ENCODE peak calls at places on chromosomes 13 and 19, in five cellular contexts. One of them, this sample, is unnamed.

GRCh38 chr19:28632357-28633076 is 580.4 kb downstream of the UQCRFS1 start:
- DNase-seq in heart left ventricle: no peak
- DNase-seq in adrenal gland: no peak
- DNase-seq in uterus: no peak
- DNase-seq in body of pancreas: no peak
- DNase-seq in this sample: no peak

GRCh38 chr19:33071887-33072286 is 7.2 kb upstream of the RHPN2 start:
- DNase-seq in heart left ventricle: no peak
- DNase-seq in adrenal gland: no peak
- DNase-seq in uterus: no peak
- DNase-seq in body of pancreas: no peak
- DNase-seq in this sample: no peak

GRCh38 chr13:97334690-97335089 is 99.3 kb upstream of the RAP2A start:
- DNase-seq in heart left ventricle: no peak
- DNase-seq in adrenal gland: no peak
- DNase-seq in uterus: no peak
- DNase-seq in body of pancreas: no peak
- DNase-seq in this sample: no peak

GRCh38 chr19:37313335-37313627 is 57.6 kb upstream of the ZNF527 start:
- DNase-seq in heart left ventricle: no peak
- DNase-seq in adrenal gland: no peak
- DNase-seq in uterus: no peak
- DNase-seq in body of pancreas: no peak
- DNase-seq in this sample: no peak

GRCh38 chr13:102289606-102290005 is 112.2 kb downstream of the FGF14 start:
- DNase-seq in heart left ventricle: no peak
- DNase-seq in adrenal gland: no peak
- DNase-seq in uterus: no peak
- DNase-seq in body of pancreas: no peak
- DNase-seq in this sample: no peak

GRCh38 chr13:107866007-107866665 is 349.2 kb downstream of the LIG4 start:
- DNase-seq in heart left ventricle: no peak
- DNase-seq in adrenal gland: peak; percentile 25
- DNase-seq in uterus: no peak
- DNase-seq in body of pancreas: peak; percentile 21
- DNase-seq in this sample: no peak

GRCh38 chr19:39409886-39410619 is 2.4 kb upstream of the PLEKHG2 start:
- DNase-seq in heart left ventricle: peak; percentile 93
- DNase-seq in adrenal gland: peak; percentile 66
- DNase-seq in uterus: peak; percentile 88
- DNase-seq in body of pancreas: peak; percentile 63
- DNase-seq in this sample: peak; percentile 73

GRCh38 chr13:78317030-78317429 is 286.3 kb downstream of the POU4F1 start:
- DNase-seq in heart left ventricle: no peak
- DNase-seq in adrenal gland: no peak
- DNase-seq in uterus: no peak
- DNase-seq in body of pancreas: no peak
- DNase-seq in this sample: no peak

GRCh38 chr19:11324079-11324661 is 15.3 kb downstream of the RAB3D start:
- DNase-seq in heart left ventricle: peak; percentile 83
- DNase-seq in adrenal gland: no peak
- DNase-seq in uterus: peak; percentile 81
- DNase-seq in body of pancreas: peak; percentile 56
- DNase-seq in this sample: no peak

DNA sequence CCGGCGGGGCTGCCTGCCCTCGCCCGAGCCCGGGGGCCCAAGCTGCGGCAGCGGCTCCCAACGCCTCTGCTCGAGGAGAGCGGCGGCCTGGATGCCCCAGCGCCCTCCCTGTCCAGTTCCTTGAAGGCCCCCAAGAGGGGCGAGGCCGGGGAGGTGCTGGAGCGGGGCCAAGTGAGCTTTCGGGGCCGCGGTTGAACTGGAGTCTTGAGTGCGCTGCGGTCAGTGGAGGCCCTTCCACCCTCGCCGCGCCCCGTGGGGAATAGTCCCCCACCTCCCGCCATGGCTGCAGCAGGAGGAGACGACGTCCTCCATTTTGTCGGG is 529 bp upstream of the ZMYM5 start:
- DNase-seq in heart left ventricle: peak; percentile 91
- DNase-seq in adrenal gland: peak; percentile 75
- DNase-seq in uterus: peak; percentile 77
- DNase-seq in body of pancreas: peak; percentile 68
- DNase-seq in this sample: peak; percentile 90
- TF ChIP-seq POLR2A in heart left ventricle: no peak
- TF ChIP-seq POLR2A in adrenal gland: no peak
- TF ChIP-seq POLR2A in uterus: no peak
- TF ChIP-seq POLR2A in body of pancreas: no peak
- TF ChIP-seq POLR2A in this sample: no peak

DNA sequence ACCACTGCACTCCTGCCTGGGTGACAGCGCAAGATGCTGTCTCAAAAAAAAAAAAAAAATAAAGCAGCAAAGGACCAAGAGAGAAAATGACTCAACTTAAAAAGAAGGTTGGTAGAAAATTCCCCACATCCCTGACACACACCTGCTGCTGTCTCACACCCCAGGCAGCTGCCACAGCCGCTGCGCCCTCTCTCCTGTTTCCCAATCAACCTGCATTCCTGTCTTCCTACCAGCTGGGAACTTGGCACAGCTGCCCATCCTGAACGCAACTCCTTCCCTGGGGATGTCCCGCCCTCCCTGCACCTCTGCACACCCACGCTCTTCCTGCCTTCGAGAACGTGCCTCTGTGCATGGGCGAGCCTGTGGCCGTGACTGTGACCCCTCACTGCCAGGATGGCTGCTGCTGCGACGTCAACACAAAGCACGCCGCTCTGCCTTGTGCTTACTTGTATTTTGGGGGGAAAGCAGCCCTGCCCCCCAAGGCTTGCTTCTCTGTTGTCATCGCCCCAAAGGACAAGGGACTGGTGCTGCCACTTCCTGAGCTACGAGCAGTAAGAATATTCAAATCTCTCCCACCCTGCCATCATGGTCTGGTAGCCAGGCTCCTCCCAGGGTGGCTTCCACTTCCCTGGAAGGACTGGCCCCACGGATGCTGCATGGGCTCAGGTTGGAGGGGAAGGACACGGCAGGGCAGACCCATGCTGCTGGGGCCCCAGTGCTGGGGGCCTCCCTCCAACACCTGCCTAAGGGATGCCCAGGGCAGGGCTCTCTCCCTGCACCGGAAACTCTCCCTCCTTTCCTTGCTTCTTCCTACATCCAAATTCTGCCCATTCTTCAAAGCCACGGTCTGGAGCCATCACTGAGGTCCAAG is 20.7 kb downstream of the SH3GL1 start:
- DNase-seq in heart left ventricle: no peak
- DNase-seq in adrenal gland: peak; percentile 30
- DNase-seq in uterus: no peak
- DNase-seq in body of pancreas: peak; percentile 90
- DNase-seq in this sample: no peak
- TF ChIP-seq POLR2A in heart left ventricle: no peak
- TF ChIP-seq POLR2A in adrenal gland: no peak
- TF ChIP-seq POLR2A in uterus: no peak
- TF ChIP-seq POLR2A in body of pancreas: no peak
- TF ChIP-seq POLR2A in this sample: no peak

DNA sequence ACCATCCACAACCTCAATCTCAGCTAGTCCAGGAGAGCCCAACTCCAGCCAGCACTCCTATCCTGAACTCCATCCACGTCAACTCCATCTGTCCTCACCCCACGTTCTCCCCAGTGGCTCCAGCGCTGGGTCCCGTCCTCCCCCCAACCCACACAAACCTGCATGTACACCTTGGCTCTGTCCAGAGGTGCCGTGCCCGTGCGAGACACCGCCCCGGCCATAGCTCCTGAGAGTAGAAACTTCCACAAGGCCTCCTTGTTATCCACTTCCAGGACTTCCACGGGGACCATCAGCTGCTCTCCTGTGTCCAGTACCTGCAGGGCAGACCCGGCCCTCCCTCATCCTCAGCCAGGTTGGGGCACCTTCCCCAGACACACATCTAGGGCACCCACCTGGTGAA is 1.7 kb downstream of the SLC25A41 start:
- DNase-seq in heart left ventricle: no peak
- DNase-seq in adrenal gland: no peak
- DNase-seq in uterus: no peak
- DNase-seq in body of pancreas: no peak
- DNase-seq in this sample: no peak
- TF ChIP-seq POLR2A in heart left ventricle: no peak
- TF ChIP-seq POLR2A in adrenal gland: no peak
- TF ChIP-seq POLR2A in uterus: no peak
- TF ChIP-seq POLR2A in body of pancreas: no peak
- TF ChIP-seq POLR2A in this sample: no peak

GRCh38 chr19:1822210-1822609 is 10.1 kb upstream of the ATP8B3 start:
- DNase-seq in heart left ventricle: peak; percentile 47
- DNase-seq in adrenal gland: no peak
- DNase-seq in uterus: no peak
- DNase-seq in body of pancreas: no peak
- DNase-seq in this sample: no peak
- TF ChIP-seq POLR2A in heart left ventricle: no peak
- TF ChIP-seq POLR2A in adrenal gland: peak; percentile 46
- TF ChIP-seq POLR2A in uterus: no peak
- TF ChIP-seq POLR2A in body of pancreas: no peak
- TF ChIP-seq POLR2A in this sample: no peak

DNA sequence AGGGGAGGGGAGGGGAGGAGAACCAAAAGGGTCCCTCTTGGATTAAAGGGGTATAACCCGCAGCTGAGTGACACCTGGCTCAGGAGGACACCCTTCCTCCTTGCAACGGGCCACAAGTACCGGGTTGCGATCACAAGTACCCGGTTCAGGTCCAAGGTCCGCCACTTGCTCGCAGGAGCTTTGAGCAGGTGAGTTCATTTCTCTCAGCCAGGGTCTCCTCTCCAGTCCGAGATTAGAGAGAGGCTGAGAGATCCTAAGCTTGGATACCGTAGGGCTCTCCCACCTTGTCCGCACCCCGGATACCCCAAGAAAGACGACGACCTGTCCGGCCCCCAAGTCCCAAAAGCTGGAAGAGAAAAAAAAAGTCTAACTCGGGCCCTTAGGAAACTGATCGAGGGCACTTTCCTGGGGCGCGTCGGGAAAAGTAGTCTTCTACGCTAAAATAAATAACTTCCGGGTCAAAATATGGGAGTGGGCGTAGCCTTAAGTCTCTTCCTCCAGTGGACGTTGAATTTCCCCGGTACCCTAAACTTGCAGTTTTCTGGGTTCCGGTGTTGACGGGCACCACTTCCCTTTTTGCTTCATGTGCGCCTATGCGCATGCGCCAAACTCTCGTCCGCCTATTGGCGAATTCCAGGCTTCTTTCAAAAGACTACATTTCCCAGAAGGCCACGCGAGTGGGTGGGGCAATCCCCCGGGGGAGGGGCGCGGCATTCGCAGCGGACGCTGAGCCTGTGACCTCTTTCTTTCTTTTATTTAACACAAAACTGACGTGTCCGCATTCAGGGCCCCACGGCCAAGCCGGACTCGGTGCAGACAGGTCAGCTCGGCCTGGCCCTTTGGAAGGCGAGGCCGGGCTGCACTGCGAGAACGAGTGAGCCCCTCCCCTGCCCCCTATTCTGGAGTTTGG is 4.4 kb downstream of the C19orf67 start:
- DNase-seq in heart left ventricle: peak; percentile 100
- DNase-seq in adrenal gland: peak; percentile 99
- DNase-seq in uterus: peak; percentile 100
- DNase-seq in body of pancreas: peak; percentile 99
- DNase-seq in this sample: peak; percentile 99
- TF ChIP-seq POLR2A in heart left ventricle: no peak
- TF ChIP-seq POLR2A in adrenal gland: peak; percentile 93
- TF ChIP-seq POLR2A in uterus: peak; percentile 62
- TF ChIP-seq POLR2A in body of pancreas: peak; percentile 94
- TF ChIP-seq POLR2A in this sample: peak; percentile 75

This sample was measured in erythroblast.